ENCODE peak calls at places on chromosome 5, in seven cellular contexts. C is brain microvascular endothelial cell, M is AG04450, J is hepatocyte, N is mammary epithelial cell, A is AG09309, Q is heart right ventricle. O is an unnamed sample.

GRCh38 chr5:156402387-156402921 is 75.5 kb downstream of the SGCD start:
- DNase-seq in C (no peak), M (no peak), J (no peak), N (no peak), A (no peak), Q (no peak), O (no peak)

GRCh38 chr5:123865641-123866040 is 353.7 kb downstream of the CSNK1G3 start:
- DNase-seq in C (no peak), M (no peak), J (no peak), N (no peak), A (no peak), Q (no peak), O (no peak)

GRCh38 chr5:100901851-100902341 is 1.2 kb downstream of the ST8SIA4 start:
- DNase-seq in C (no peak), M (no peak), J (peak), N (no peak), A (no peak), Q (peak), O (peak)

GRCh38 chr5:170584003-170584402 is 80.2 kb downstream of the KCNIP1 start:
- DNase-seq in C (no peak), M (no peak), J (no peak), N (no peak), A (no peak), Q (no peak), O (no peak)

GRCh38 chr5:6466975-6467567 is 18.4 kb downstream of the UBE2QL1 start:
- DNase-seq in C (no peak), M (no peak), J (no peak), N (no peak), A (no peak), Q (no peak), O (no peak)

GRCh38 chr5:135243194-135244191 is 155.5 kb downstream of the MACROH2A1 start:
- DNase-seq in C (no peak), M (no peak), J (peak), N (no peak), A (no peak), Q (no peak), O (peak)

GRCh38 chr5:36607114-36607561 is 732 bp downstream of the SLC1A3 start:
- DNase-seq in C (peak), M (no peak), J (peak), N (peak), A (peak), Q (peak), O (peak)

GRCh38 chr5:60883229-60883628 is 39.2 kb upstream of the ELOVL7 start:
- DNase-seq in C (peak), M (no peak), J (peak), N (peak), A (no peak), Q (no peak), O (peak)

GRCh38 chr5:59246470-59247250 is 646.9 kb downstream of the PDE4D start:
- DNase-seq in C (no peak), M (peak), J (no peak), N (peak), A (peak), Q (no peak), O (peak)

GRCh38 chr5:72282878-72283277 is 37.2 kb downstream of the MRPS27 start:
- DNase-seq in C (peak), M (peak), J (no peak), N (no peak), A (no peak), Q (no peak), O (peak)

GRCh38 chr5:120358949-120359348 is 105.2 kb upstream of the PRR16 start:
- DNase-seq in C (no peak), M (no peak), J (no peak), N (no peak), A (no peak), Q (no peak), O (peak)

GRCh38 chr5:851076-851475 is 290 bp upstream of the ZDHHC11 start:
- DNase-seq in C (no peak), M (no peak), J (no peak), N (no peak), A (no peak), Q (no peak), O (no peak)

GRCh38 chr5:126544087-126544740 is 50.8 kb downstream of the ALDH7A1 start:
- DNase-seq in C (peak), M (no peak), J (peak), N (peak), A (no peak), Q (no peak), O (peak)

GRCh38 chr5:124751031-124751430 is 4.6 kb upstream of the ZNF608 start:
- DNase-seq in C (no peak), M (no peak), J (no peak), N (no peak), A (no peak), Q (no peak), O (no peak)

GRCh38 chr5:31854625-31855526 is 215.9 kb downstream of the PDZD2 start:
- DNase-seq in C (no peak), M (no peak), J (peak), N (peak), A (no peak), Q (peak), O (peak)

GRCh38 chr5:77981820-77982219 is 205.7 kb upstream of the TBCA start:
- DNase-seq in C (no peak), M (no peak), J (no peak), N (no peak), A (no peak), Q (no peak), O (no peak)

GRCh38 chr5:153831976-153832375 is 206.7 kb downstream of the FAM114A2 start:
- DNase-seq in C (peak), M (no peak), J (peak), N (no peak), A (no peak), Q (peak), O (peak)

GRCh38 chr5:163760498-163760897 is 255.1 kb downstream of the MAT2B start:
- DNase-seq in C (peak), M (peak), J (no peak), N (peak), A (peak), Q (no peak), O (peak)

GRCh38 chr5:118775790-118776499 is 212.4 kb downstream of the DTWD2 start:
- DNase-seq in C (no peak), M (no peak), J (no peak), N (no peak), A (no peak), Q (no peak), O (no peak)

GRCh38 chr5:19319252-19319651 is 668.7 kb downstream of the CDH18 start:
- DNase-seq in C (no peak), M (no peak), J (no peak), N (no peak), A (no peak), Q (no peak), O (no peak)

GRCh38 chr5:54171645-54172384 is 138.6 kb downstream of the ARL15 start:
- DNase-seq in C (peak), M (peak), J (no peak), N (peak), A (no peak), Q (no peak), O (no peak)

DNA sequence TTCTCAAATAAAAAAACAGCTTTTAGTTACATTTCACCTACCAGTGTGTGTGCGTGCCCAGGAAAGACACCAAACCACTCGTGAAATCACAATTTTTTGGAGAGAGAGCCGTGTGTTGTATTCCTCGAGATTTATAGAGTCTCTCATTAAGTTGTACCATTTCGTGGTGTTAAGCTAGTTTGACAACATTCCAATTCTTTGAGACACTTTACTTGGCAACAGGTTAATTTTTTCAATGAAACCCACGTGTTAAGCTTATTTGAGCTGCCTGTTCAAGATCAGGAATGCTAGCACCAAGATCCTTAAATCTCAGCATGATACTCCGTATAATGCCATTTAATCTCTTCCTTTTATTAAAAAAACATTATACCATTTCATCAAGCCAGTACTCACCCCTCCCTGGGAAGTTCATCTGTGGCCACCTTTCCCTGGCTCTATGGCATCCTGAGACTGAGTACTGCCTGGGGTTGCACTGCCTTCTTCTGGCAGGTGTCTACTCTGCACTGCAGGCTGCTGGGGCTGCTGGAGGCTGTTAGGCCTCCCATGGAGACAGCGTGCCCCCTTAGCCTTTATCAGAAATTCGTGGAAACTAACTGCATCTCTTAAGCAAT is 143.7 kb downstream of the ARHGAP26 start:
- DNase-seq in C (no peak), M (no peak), J (no peak), N (peak), A (no peak), Q (no peak), O (no peak)
- TF ChIP-seq CTCF in C (peak), M (peak), J (no peak), N (peak), A (peak), Q (no peak), O (no peak)

GRCh38 chr5:75185763-75186162 is 50.9 kb downstream of the ANKRD31 start:
- DNase-seq in C (no peak), M (no peak), J (no peak), N (peak), A (no peak), Q (no peak), O (no peak)
- H3K4me3 ChIP-seq in C (no peak), M (no peak), J (no peak), N (no peak), A (no peak), Q (no peak), O (no peak)

DNA sequence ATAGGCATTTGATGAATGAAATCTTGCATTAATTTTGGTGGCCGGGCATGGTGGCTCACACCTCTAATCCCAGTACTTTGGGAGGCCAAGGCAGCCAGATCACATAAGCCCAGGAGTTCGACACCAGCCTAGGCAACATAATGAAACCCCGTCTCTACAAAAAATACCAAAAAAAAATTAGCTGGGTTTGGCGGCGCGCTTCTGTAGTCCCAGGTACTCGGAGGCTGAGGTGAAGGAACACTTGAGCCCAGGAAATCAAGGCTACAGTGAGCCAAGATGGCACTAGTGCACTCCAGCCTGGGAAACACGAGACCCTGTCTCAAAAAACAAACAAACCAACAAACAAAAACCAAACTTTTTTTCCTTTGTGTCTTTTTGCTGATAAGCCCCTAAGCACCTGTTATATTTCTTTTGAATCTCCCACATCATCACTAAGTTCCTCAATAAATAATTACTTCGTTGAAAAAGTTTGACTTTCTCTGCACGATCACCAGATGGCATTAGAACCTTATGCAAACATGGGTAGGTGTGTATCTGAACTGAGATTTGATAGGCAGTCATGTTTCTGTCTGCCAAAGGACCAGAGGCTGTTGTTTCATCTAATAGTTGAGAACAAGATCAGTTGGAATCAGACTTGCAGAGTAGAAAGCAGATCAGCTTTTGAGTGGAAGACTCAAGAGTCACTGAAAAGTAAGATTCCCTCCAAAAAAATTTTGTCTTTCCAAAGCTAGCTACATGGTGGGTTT is 5.5 kb upstream of the MATR3 start:
- DNase-seq in C (no peak), M (no peak), J (no peak), N (no peak), A (no peak), Q (no peak), O (no peak)
- TF ChIP-seq CTCF in C (no peak), M (no peak), J (peak), N (peak), A (no peak), Q (peak), O (no peak)

DNA sequence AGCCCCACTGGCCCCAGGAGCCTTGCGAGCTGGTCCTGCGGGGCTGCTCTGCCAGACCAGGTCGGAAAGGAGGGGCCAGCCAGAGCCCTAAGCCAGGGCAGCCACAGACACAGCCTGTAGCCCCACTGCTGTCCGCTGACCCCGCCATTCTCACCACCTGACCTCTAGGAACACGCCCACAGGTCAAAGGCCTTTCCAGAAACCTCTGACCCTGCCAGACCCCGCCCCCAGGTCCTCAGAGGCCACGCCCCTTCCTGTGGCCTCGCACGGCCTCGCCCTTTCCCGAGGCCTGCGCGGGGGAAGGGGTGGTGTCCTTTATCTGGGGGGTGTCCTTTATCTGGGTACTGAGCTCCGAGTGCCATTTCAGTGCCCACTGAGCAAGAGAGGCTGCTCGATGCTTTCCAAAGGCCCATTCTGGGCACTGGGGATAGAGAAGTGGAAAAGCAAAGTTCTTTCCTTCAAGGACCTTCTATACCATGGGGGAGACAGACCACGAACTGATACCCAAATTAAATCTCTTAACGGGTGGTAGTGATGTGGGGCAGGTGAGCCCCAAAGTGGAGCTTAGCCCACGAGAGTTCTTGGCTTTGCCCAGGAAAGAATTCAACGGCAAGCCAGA is 46.5 kb downstream of the P4HA2 start:
- DNase-seq in C (no peak), M (no peak), J (no peak), N (no peak), A (no peak), Q (no peak), O (no peak)
- H3K4me3 ChIP-seq in C (no peak), M (no peak), J (no peak), N (no peak), A (no peak), Q (no peak), O (no peak)

DNA sequence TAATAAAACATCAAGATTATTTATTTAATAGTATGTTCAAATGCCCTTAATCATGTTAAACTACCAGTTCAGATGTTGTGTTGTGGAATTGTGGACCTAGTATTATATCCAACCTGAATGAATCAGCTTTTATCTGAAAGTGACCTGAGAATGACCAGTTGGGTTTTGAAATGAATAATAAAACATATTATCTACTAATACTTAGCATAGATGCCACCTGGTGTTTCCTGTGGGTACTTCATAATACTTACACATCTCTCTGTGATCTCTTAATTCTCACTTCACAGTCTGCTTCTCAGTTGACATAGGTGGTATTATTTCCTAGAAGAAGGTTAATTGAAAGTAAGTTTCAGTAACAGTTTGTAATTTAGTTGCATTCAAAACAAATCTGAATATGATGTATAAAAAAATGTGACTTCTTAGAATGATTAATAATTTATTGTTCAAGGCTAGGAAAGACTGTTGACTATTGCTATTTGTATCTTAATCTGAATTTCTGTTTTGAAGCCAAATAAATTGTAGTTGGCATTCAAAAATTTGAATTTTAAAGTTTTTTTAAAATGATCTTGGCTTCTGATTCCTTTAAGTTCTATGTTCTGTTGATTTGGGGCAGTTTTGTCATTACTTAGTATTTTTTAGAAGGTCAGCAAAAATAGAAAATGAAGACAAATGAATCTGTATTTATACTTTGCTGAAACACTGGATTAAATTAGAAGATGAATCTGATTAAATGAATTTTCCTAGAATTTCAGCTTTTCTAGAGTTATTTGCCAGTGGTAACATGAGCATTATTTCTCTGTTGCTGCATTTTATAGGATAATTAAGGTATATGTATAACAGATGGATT is 48.2 kb downstream of the KIF2A start:
- DNase-seq in C (peak), M (peak), J (peak), N (peak), A (peak), Q (peak), O (peak)
- TF ChIP-seq CTCF in C (peak), M (peak), J (peak), N (peak), A (peak), Q (peak), O (peak)

GRCh38 chr5:151688406-151688805 is 1.7 kb upstream of the SPARC start:
- DNase-seq in C (no peak), M (no peak), J (no peak), N (no peak), A (no peak), Q (no peak), O (no peak)

GRCh38 chr5:151686673-151687378 is at the start of gene SPARC:
- DNase-seq in C (peak), M (peak), J (peak), N (peak), A (peak), Q (peak), O (peak)

GRCh38 chr5:151683936-151684586 is 2.7 kb downstream of the SPARC start:
- DNase-seq in C (no peak), M (no peak), J (no peak), N (no peak), A (no peak), Q (no peak), O (peak)

GRCh38 chr5:151684690-151685361 is 1.9 kb downstream of the SPARC start:
- DNase-seq in C (peak), M (peak), J (peak), N (peak), A (peak), Q (peak), O (peak)

DNA sequence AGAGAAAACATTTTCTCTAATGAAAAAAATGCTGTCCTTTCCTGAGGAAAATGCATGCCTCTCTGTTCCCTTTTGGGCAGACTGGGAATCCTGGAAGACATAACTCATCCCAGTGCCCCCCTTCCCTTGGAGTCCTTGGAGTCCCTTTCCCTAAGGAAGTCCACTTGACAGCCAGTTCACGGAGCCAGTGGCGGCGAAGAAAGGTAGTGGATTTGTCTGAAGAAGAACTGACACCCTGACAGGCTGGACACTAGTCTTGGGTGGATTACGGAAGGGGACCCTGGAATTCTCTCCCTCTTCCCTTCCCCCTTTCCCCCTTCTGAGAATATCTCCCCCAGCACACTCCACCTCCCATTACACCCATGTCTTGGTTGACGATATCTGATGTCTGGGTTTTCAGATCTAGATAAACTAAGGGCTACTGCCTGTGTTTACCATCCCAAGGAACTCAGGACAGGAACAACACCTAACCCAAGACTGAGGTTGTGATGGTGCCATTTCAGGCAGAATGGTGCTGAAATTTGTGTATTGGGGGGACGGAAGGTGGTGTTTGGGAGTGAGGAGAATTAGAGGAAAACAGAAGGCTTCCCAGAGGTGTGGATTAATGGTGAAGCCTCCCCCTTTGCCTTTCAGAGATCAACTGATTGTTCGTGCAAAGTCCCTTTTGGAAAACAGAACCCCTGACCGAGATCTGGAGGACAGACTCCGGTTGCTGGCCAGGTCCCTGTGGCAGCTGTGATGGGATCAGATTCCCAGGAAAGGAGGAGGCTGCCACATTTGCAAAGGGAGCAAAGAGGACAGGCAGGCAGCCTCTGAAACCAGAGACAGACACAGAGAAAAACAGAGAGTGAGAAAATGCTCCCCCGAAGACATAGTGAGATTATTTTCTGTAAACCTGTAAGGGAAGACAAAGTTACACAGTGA is 704 bp downstream of the SPARC start:
- DNase-seq in C (no peak), M (no peak), J (no peak), N (no peak), A (no peak), Q (no peak), O (peak)
- H3K4me3 ChIP-seq in C (peak), M (peak), J (peak), N (peak), A (peak), Q (peak), O (peak)

DNA sequence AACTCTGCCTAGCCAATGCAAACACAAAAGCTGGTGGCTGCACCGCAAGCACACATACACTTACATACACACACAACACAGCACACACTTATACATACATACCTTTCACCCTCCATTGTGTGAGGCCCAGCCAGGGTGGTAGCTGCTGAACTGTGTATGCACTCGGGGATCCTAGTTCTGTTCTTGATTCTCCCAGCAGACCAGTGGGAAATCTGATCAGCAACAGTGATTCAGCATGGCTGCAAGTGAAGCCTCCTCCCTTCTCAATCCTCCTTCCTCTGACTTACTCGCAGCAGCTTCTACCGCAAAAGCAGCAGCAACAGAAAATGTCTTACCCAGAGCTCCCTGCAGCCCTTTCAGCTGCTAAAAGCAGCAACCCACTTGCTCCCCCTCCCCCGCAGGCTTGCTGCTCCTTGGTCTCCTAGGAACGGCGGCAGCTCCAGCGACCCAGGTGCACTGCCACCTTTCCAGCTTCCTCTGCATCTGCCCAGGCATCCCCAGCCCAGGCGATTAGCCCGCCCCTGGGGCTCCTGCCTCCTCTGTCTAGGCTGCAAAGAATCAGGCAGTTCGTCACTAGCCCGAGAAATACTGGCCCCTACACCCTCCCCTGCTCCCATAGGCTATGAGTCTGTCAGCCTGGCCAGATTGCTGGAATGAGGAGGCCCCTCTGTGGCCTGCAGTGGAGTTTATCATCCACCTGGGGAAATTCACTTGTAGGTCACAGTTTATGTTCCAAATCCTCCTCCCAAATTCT is at the start of gene KLHL3:
- DNase-seq in C (peak), M (no peak), J (peak), N (peak), A (no peak), Q (peak), O (peak)
- TF ChIP-seq CTCF in C (peak), M (peak), J (peak), N (peak), A (no peak), Q (peak), O (no peak)